ENCODE peak calls at places on chromosome 5, in four cellular contexts. I, W, X and E are unnamed samples.

GRCh38 chr5:56919942-56920662 is 10.7 kb downstream of the SETD9 start:
- DNase-seq in I (no peak), W (no peak), X (no peak), E (no peak)

GRCh38 chr5:102547659-102548058 is 48.9 kb upstream of the SLCO6A1 start:
- DNase-seq in I (no peak), W (no peak), X (no peak), E (no peak)

GRCh38 chr5:127492854-127493738 is 24.3 kb upstream of the PRRC1 start:
- DNase-seq in I (no peak), W (peak; percentile 36), X (peak; percentile 38), E (no peak)

GRCh38 chr5:71582945-71583584 is 4.1 kb upstream of the MCCC2 start:
- DNase-seq in I (no peak), W (no peak), X (no peak), E (no peak)

GRCh38 chr5:151697452-151697851 is 10.7 kb upstream of the SPARC start:
- DNase-seq in I (no peak), W (no peak), X (no peak), E (no peak)

GRCh38 chr5:172837640-172838039 is 3.6 kb downstream of the ERGIC1 start:
- DNase-seq in I (peak; percentile 73), W (no peak), X (no peak), E (no peak)

GRCh38 chr5:172931001-172931536 is 28.2 kb upstream of the RPL26L1 start:
- DNase-seq in I (no peak), W (peak; percentile 97), X (no peak), E (no peak)

GRCh38 chr5:123122273-123122672 is 33.2 kb downstream of the PRDM6 start:
- DNase-seq in I (no peak), W (no peak), X (no peak), E (no peak)

GRCh38 chr5:141182248-141182647 is at the start of gene PCDHB16:
- DNase-seq in I (no peak), W (peak; percentile 32), X (peak; percentile 79), E (peak; percentile 70)

GRCh38 chr5:177431317-177432142 is 5.1 kb downstream of the GRK6 start:
- DNase-seq in I (no peak), W (no peak), X (no peak), E (no peak)

GRCh38 chr5:141870226-141870625 is 8.0 kb downstream of the PCDH1 start:
- DNase-seq in I (peak; percentile 56), W (no peak), X (no peak), E (no peak)

GRCh38 chr5:56356876-56357160 is 123.7 kb upstream of the ANKRD55 start:
- DNase-seq in I (no peak), W (no peak), X (no peak), E (no peak)

GRCh38 chr5:43037929-43038510 is 2.1 kb downstream of the ANXA2R start:
- DNase-seq in I (peak; percentile 22), W (peak; percentile 92), X (peak; percentile 29), E (no peak)

GRCh38 chr5:178115136-178115834 is 2.0 kb downstream of the N4BP3 start:
- DNase-seq in I (no peak), W (no peak), X (peak; percentile 93), E (no peak)

GRCh38 chr5:153968761-153969562 is 69.7 kb downstream of the FAM114A2 start:
- DNase-seq in I (no peak), W (no peak), X (no peak), E (no peak)

GRCh38 chr5:1525624-1525985 is 1.8 kb upstream of the LPCAT1 start:
- DNase-seq in I (no peak), W (no peak), X (no peak), E (no peak)

GRCh38 chr5:107887181-107887580 is 216.4 kb upstream of the EFNA5 start:
- DNase-seq in I (no peak), W (no peak), X (no peak), E (no peak)

GRCh38 chr5:66807743-66808142 is 211.6 kb downstream of the MAST4 start:
- DNase-seq in I (peak; percentile 42), W (peak; percentile 55), X (peak; percentile 21), E (no peak)

GRCh38 chr5:69217154-69217731 is 17.4 kb upstream of the CDK7 start:
- DNase-seq in I (no peak), W (no peak), X (no peak), E (peak; percentile 92)

GRCh38 chr5:14296533-14297331 is 153.6 kb downstream of the TRIO start:
- DNase-seq in I (no peak), W (peak; percentile 36), X (no peak), E (no peak)

GRCh38 chr5:123125953-123126352 is 36.9 kb downstream of the PRDM6 start:
- DNase-seq in I (no peak), W (peak; percentile 77), X (no peak), E (no peak)

GRCh38 chr5:156758012-156758791 is 91.9 kb upstream of the PPP1R2B start:
- DNase-seq in I (no peak), W (no peak), X (no peak), E (no peak)

GRCh38 chr5:14063117-14063516 is 80.0 kb upstream of the TRIO start:
- DNase-seq in I (no peak), W (peak; percentile 43), X (no peak), E (no peak)

GRCh38 chr5:136054133-136054996 is 25.6 kb downstream of the TGFBI start:
- DNase-seq in I (no peak), W (peak; percentile 49), X (no peak), E (no peak)

DNA sequence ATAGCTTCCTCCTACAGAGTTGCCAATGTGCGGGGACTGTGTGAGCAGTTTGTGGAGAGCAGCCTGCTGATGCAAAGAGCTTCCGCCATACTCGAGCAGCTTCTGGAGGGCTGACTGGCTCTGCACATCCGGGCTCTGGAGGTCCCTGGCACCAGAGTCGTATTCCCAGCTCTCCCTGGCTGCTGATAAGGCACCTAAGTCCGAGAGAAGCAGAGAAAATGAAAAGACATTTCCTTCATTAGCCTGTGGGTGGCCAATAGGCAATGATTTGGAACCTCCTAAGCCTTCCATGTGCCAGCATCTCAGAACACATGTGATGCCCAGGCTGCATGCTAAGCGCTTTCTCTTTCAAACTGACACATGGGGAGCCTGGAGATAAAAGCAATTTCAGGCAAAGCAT is 94.3 kb downstream of the TSSK1B start:
- DNase-seq in I (no peak), W (no peak), X (peak; percentile 8), E (no peak)
- TF ChIP-seq CTCF in I (no peak), W (no peak), X (no peak), E (no peak)

GRCh38 chr5:170067152-170067551 is 38.5 kb upstream of the FOXI1 start:
- DNase-seq in I (no peak), W (no peak), X (no peak), E (no peak)

GRCh38 chr5:170071748-170072147 is 33.9 kb upstream of the FOXI1 start:
- DNase-seq in I (no peak), W (no peak), X (no peak), E (no peak)

GRCh38 chr5:170067574-170068170 is 38.0 kb upstream of the FOXI1 start:
- DNase-seq in I (no peak), W (no peak), X (no peak), E (no peak)

GRCh38 chr5:170069512-170069911 is 36.2 kb upstream of the FOXI1 start:
- DNase-seq in I (no peak), W (no peak), X (no peak), E (no peak)

DNA sequence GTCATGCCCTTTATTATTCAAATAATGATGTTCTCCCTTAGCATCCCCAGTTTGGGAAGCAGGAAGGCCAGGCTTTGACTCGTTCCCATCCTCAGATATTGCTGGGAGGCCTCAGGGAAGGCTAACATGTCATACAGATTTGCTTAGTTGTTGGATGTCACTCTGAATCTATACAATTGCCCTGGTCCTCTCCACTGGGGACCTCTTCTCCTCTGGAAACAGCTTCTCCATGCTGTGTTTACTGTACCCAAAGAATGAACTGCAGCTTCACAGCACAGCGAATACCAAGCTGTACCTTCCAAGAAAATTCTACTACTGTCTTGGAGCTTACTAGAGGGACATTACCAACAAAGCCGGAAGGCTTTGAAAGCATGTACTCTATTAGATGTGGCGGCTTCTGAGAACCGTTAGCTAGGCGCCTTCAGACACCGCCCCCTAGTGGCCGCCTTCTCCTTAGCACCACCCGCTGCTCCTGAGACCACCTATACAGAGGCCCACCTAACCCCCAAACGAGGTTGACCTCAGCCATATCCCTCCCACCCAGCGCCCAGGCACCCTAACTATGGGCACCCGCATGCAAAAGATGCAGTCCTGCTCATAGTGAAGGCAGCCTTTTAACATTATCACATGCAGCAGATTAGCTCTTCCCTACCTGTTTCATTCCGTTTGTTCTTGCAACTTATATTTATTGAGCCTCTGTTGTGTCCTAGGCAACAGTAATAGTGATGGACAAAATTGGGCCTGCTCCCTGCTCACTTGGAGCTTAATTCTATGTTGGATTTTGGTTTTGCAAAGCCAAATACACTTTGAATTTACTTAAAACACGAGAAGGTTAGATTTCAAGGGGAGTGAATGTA is 34.9 kb upstream of the FOXI1 start:
- DNase-seq in I (peak; percentile 53), W (peak; percentile 45), X (peak; percentile 88), E (peak; percentile 79)
- TF ChIP-seq CTCF in I (peak; percentile 87), W (peak; percentile 62), X (peak; percentile 82), E (peak; percentile 85)

GRCh38 chr5:133613743-133614142 is 1.4 kb upstream of the FSTL4 start:
- DNase-seq in I (no peak), W (no peak), X (no peak), E (no peak)

GRCh38 chr5:133612021-133612860 is at the start of gene FSTL4:
- DNase-seq in I (peak; percentile 69), W (no peak), X (peak; percentile 82), E (no peak)

GRCh38 chr5:133611357-133612020 is 852 bp downstream of the FSTL4 start:
- DNase-seq in I (no peak), W (no peak), X (peak; percentile 54), E (no peak)

GRCh38 chr5:133613184-133613583 is 843 bp upstream of the FSTL4 start:
- DNase-seq in I (no peak), W (no peak), X (no peak), E (no peak)

DNA sequence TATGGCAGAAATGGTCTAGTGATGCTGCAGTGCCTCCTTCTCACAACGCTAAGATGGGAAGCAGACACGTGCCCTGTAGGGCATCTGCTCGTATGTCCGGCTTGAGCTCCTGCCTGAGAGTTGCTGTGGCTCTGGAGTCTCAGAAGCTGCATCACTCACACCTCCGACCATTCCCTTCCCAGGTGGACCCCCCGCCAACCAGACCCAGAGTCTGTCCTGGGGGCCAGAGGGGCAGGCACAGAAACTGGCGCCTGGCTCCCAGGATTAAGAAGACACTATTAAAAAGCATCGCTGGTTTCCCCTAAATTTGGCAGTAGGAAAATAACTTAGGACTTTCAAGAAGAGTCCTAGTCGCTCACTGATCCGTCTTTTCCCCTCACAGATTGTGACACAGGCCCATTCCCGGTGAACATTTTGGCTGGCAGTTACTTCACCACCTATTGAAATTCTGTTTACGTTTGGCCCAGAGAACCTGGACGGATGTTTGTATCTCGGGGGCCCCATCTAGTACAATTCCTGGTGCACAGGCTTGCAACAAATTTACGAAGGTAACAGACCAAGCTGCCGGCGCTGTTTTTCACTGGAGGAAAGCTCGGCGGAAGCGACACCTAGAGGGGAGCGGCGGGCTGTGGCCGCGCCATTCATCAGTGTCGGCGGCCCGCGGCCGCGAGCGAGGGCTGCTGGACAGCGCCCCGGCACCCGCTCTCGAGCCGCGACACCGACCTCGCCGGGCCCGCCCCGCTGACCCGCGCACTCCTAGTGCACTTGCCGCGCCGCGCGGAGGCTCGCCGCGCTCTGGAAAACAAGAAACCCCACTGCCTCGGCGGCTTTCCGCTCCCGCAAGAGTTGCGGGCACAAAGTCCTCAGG is 1.6 kb downstream of the FSTL4 start:
- DNase-seq in I (peak; percentile 79), W (no peak), X (peak; percentile 96), E (peak; percentile 61)
- TF ChIP-seq CTCF in I (peak; percentile 48), W (no peak), X (peak; percentile 68), E (no peak)

GRCh38 chr5:34919077-34919476 is 3.6 kb downstream of the BRIX1 start:
- DNase-seq in I (no peak), W (no peak), X (no peak), E (no peak)
- TF ChIP-seq CTCF in I (no peak), W (peak; percentile 26), X (peak; percentile 28), E (no peak)